ENCODE peak calls at places on chromosome 5, in seven cellular contexts. N, U, Q, B, L, W and O are unnamed samples.

GRCh38 chr5:52989025-52989780 is at the start of gene ITGA2:
- DNase-seq in Q (peak), L (peak), B (no peak), W (peak), N (peak), U (no peak), O (peak)

GRCh38 chr5:101136454-101136853 is 233.4 kb upstream of the ST8SIA4 start:
- DNase-seq in B (no peak), L (peak), W (no peak), Q (no peak), N (no peak), U (no peak), O (no peak)

GRCh38 chr5:112923148-112923917 is 1.3 kb upstream of the REEP5 start:
- DNase-seq in Q (no peak), W (no peak), U (peak), L (no peak), N (peak), B (no peak), O (no peak)

GRCh38 chr5:147327421-147327820 is 92.6 kb downstream of the STK32A start:
- DNase-seq in U (no peak), L (no peak), N (no peak), Q (no peak), W (no peak), B (no peak), O (no peak)

GRCh38 chr5:155605898-155606297 is 592.3 kb downstream of the KIF4B start:
- DNase-seq in N (no peak), Q (no peak), W (no peak), U (no peak), L (no peak), B (no peak), O (no peak)

GRCh38 chr5:37090123-37090726 is 159.0 kb downstream of the CPLANE1 start:
- DNase-seq in L (no peak), Q (peak), B (no peak), U (no peak), N (no peak), W (no peak), O (no peak)

GRCh38 chr5:10607023-10607665 is 43.3 kb downstream of the ANKRD33B start:
- DNase-seq in Q (no peak), B (no peak), N (peak), L (no peak), U (peak), W (peak), O (peak)

GRCh38 chr5:170832241-170832640 is 29.6 kb upstream of the RANBP17 start:
- DNase-seq in U (no peak), Q (no peak), N (no peak), W (no peak), B (no peak), L (no peak), O (no peak)

GRCh38 chr5:35707659-35708058 is 90.0 kb downstream of the SPEF2 start:
- DNase-seq in B (no peak), Q (no peak), L (no peak), U (no peak), N (no peak), W (no peak), O (no peak)

GRCh38 chr5:1202026-1202797 is 817 bp downstream of the SLC6A19 start:
- DNase-seq in B (no peak), W (no peak), Q (no peak), U (no peak), N (no peak), L (no peak), O (no peak)

GRCh38 chr5:149268928-149269557 is 2.6 kb upstream of the AFAP1L1 start:
- DNase-seq in B (no peak), L (peak), U (no peak), W (peak), N (peak), Q (peak), O (peak)

GRCh38 chr5:170635706-170636105 is 131.9 kb downstream of the KCNIP1 start:
- DNase-seq in W (no peak), N (no peak), Q (no peak), L (no peak), B (no peak), U (no peak), O (no peak)

GRCh38 chr5:65482280-65482726 is 583 bp upstream of the ADAMTS6 start:
- DNase-seq in L (no peak), N (peak), U (no peak), W (peak), B (no peak), Q (peak), O (peak)

GRCh38 chr5:65481635-65482271 is at the start of gene ADAMTS6:
- DNase-seq in B (peak), L (peak), W (peak), U (peak), N (peak), Q (peak), O (peak)

GRCh38 chr5:65481171-65481575 is 547 bp downstream of the ADAMTS6 start:
- DNase-seq in N (no peak), B (no peak), W (no peak), L (no peak), Q (peak), U (no peak), O (peak)

GRCh38 chr5:65479527-65479926 is 2.2 kb downstream of the ADAMTS6 start:
- DNase-seq in N (no peak), Q (no peak), L (no peak), U (no peak), B (no peak), W (no peak), O (no peak)

GRCh38 chr5:65480306-65480865 is 1.3 kb downstream of the ADAMTS6 start:
- DNase-seq in L (peak), N (peak), W (peak), U (peak), B (no peak), Q (peak), O (peak)
- TF ChIP-seq CTCF in L (no peak), N (no peak), W (peak), U (peak), B (no peak), Q (no peak), O (no peak)

GRCh38 chr5:154475613-154476342 is 2.2 kb downstream of the HAND1 start:
- DNase-seq in L (no peak), N (no peak), U (no peak), Q (no peak), W (no peak), B (no peak), O (no peak)
- TF ChIP-seq EZH2 in L (no peak), N (no peak), U (peak), Q (peak), W (no peak), B (peak), O (peak)

DNA sequence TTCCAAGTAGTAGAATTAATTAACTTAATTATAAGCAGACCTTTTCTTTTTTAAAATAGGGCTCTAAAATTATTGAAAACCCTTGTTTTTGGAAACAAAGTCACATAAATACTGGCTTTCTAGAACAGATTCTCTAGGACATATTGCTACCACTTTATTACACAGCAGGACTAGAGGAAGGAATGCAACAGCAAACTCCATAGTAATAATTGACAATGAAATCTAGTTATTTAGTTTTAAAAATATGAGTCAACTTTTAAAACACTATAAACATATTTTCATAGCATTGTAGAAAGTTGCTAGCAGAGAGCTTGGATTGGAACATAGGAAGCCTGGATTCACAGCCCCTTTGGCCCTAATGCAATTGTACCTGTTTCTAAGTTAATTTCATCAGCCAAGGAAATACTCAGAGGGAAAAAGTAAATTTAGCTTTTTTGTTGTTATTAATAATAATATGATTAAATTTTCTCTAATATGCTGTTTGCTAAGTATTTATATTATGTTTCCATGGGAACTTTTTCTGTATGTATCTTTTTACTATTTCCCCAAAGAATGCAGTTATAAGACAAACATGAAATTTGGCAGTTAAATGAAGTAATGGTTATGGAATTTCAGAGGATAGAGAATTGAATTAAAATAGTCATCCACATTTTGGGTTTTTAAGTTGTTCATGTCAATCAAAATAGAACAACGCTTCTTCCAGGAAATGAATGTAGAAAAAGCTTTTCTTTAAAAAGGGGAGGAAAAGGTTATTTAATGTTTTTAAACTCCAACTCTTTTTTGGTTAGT is 45.6 kb downstream of the VCAN start:
- DNase-seq in B (no peak), Q (no peak), U (no peak), N (no peak), W (no peak), L (peak), O (peak)
- TF ChIP-seq CTCF in B (peak), Q (peak), U (no peak), N (no peak), W (no peak), L (peak), O (peak)

GRCh38 chr5:88695232-88695631 is 187.8 kb downstream of the MEF2C start:
- DNase-seq in U (no peak), L (no peak), B (no peak), W (no peak), Q (no peak), N (no peak), O (no peak)
- TF ChIP-seq EZH2 in U (no peak), L (no peak), B (peak), W (peak), Q (peak), N (no peak), O (peak)

GRCh38 chr5:60586307-60586901 is 113.6 kb downstream of the DEPDC1B start:
- DNase-seq in N (peak), W (no peak), B (no peak), L (peak), Q (peak), U (no peak), O (peak)
- TF ChIP-seq CTCF in N (peak), W (no peak), B (no peak), L (peak), Q (peak), U (peak), O (no peak)

DNA sequence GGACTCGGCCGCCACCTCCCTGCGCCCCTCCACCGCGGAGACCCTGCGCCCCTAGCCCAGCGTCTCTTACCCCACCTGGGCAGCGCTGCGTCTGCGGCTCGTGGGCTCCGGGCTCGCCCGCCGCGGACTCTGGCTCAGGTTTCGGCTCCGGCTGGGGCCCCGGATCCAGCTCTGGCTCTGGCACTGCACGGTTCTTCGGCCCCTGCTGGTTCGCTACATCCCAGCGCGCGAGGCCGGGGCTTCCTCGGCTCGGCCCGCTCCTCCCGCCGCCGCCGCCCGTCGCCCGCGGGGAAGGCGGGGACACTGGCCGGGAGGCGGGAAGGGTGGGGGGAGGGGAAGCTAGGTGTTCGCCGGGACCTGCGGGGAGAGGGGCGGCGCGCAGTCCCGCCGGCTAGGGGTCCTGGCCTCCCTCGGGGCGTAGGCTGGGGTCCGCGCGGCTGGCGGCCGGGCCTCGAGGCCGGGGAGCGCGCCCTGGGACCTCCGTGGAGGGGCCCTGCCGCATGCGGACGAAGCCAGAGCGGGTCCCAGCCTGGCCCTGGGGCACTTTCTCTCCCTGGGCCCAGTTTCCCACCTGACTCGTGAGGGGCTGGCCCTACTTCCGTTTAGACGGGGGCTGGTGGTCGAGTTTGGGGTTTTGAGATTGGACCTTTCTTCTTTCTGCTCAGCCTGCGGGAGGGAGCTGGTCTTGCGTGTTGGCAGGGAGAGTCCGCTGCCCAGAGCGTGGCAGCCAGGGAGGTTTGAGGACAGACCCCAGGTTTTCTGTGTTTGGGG is 5.7 kb upstream of the PITX1 start:
- DNase-seq in L (no peak), B (no peak), N (no peak), U (no peak), Q (peak), W (no peak), O (no peak)
- TF ChIP-seq EZH2 in L (no peak), B (no peak), N (no peak), U (no peak), Q (peak), W (no peak), O (peak)

DNA sequence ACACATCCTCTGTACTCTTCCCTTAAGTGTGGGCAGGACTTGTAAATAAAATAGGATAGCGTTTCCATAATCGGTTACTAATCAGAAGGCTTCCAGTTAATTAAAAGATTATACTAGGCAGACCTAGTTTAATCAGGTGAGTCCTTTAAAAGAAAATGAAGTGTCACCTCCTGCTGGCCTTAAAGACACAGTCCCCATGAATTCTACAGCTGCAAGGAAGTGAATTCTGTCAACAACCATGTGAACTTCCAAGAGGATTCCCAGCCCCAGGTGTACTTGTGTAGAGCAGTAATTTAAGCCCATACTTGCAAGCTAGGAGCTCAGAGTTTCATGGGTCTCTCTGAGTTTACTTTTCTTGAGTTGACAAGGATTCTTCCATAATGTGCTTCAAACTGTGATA is 918.3 kb downstream of the DTWD2 start:
- DNase-seq in L (no peak), W (no peak), U (no peak), N (no peak), Q (no peak), B (no peak), O (no peak)
- TF ChIP-seq CTCF in L (no peak), W (no peak), U (no peak), N (no peak), Q (no peak), B (no peak), O (no peak)

DNA sequence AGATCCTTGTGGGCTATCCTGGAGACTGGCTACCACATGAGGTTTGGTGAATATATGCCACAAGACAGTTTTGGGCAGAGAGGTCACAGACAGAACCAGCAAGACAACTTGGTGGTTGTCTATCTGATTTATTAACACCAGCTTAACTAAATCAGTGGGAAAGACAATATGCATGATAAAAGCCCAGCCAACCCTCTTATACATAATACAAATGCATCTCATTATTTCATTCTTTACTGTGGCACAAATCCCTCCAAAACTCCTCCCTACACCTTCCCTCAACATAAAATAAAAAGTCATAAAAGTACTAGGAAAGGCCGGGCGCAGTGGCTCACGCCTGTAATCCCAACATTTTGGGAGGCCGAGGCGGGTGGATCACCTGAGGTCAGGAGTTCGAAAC is 8.1 kb downstream of the HINT1 start:
- DNase-seq in U (no peak), L (no peak), B (no peak), N (no peak), W (no peak), Q (no peak), O (no peak)
- TF ChIP-seq EZH2 in U (no peak), L (no peak), B (no peak), N (no peak), W (no peak), Q (no peak), O (no peak)

DNA sequence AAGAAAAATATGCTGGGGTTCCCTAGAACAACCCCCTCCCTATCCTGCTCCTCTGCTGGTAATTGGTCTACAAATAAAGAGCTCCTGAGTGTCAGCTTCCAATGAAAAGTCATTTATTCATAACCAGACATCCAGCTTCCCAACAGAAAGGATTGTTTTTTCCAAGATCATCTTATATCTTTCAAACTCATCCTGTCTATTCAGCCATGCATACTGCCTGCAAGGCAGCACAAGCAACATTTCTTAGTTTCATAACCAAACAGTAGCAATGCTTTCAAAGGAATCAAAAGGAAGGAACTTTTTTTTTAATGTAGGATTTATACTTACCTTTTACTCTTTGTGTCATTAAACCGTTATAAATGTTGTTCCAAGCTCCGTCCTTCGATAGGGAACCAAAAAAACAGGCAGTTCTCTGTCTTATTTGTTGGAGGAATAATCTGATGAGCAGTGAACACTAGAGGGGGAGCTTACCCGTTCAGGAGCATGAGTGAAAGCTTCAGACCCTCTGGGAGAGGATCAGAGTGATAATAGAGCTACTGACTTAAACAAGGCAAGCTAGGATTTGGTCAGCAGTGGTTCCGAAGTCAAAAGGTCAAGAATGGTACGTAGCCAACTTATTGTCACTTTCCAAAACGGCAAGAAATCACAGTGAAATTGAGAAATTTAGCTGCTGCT is 893.1 kb downstream of the NR2F1-AS1 start:
- DNase-seq in B (no peak), N (no peak), W (no peak), Q (peak), L (peak), U (no peak), O (peak)
- TF ChIP-seq CTCF in B (peak), N (no peak), W (no peak), Q (peak), L (peak), U (no peak), O (peak)

GRCh38 chr5:17080361-17080760 is 137.1 kb upstream of the BASP1 start:
- DNase-seq in N (no peak), B (no peak), W (no peak), L (no peak), Q (no peak), U (no peak), O (no peak)

GRCh38 chr5:17087035-17087434 is 130.4 kb upstream of the BASP1 start:
- DNase-seq in N (no peak), W (no peak), L (no peak), U (no peak), Q (no peak), B (no peak), O (peak)

GRCh38 chr5:17077447-17078233 is 139.8 kb upstream of the BASP1 start:
- DNase-seq in B (no peak), Q (no peak), W (no peak), L (no peak), N (no peak), U (no peak), O (no peak)

GRCh38 chr5:17079562-17079961 is 137.9 kb upstream of the BASP1 start:
- DNase-seq in W (no peak), B (no peak), L (no peak), N (no peak), U (no peak), Q (no peak), O (peak)

GRCh38 chr5:17081142-17081541 is 136.3 kb upstream of the BASP1 start:
- DNase-seq in N (no peak), B (no peak), Q (no peak), W (no peak), U (no peak), L (no peak), O (no peak)
- TF ChIP-seq EZH2 in N (no peak), B (no peak), Q (no peak), W (no peak), U (no peak), L (no peak), O (no peak)